ENCODE peak calls at places on chromosome 1, in eight cellular contexts. I is SW480; Q is PC-3; E is activated naive CD4-positive, alpha-beta T cell treated with Interleukin-2 at 50 U/mL for 16 hours; R is ELF-1; B is cerebellar nuclear complex; F is SK-N-DZ; K is dorsolateral prefrontal cortex. U is an unnamed sample.

GRCh38 chr1:157357111-157357510 is 195.2 kb downstream of the FCRL5 start:
- DNase-seq in I (no peak), Q (no peak), E (no peak), R (no peak), B (no peak), F (no peak), K (no peak), U (no peak)

GRCh38 chr1:14656384-14656937 is 58.0 kb downstream of the KAZN start:
- DNase-seq in I (no peak), Q (no peak), E (no peak), R (no peak), B (no peak), F (no peak), K (no peak), U (no peak)

GRCh38 chr1:237566581-237566980 is 324.1 kb downstream of the ZP4 start:
- DNase-seq in I (no peak), Q (no peak), E (no peak), R (no peak), B (no peak), F (no peak), K (no peak), U (peak; percentile 3)

GRCh38 chr1:2575801-2576663 is 10.5 kb upstream of the PRXL2B start:
- DNase-seq in I (no peak), Q (no peak), E (no peak), R (no peak), B (no peak), F (no peak), K (no peak), U (peak; percentile 78)

GRCh38 chr1:177800386-177801058 is 169.3 kb downstream of the SEC16B start:
- DNase-seq in I (peak; percentile 94), Q (peak; percentile 32), E (no peak), R (no peak), B (no peak), F (no peak), K (no peak), U (no peak)

GRCh38 chr1:23209765-23210164 is 7.5 kb downstream of the HTR1D start:
- DNase-seq in I (no peak), Q (no peak), E (no peak), R (no peak), B (no peak), F (no peak), K (no peak), U (no peak)

GRCh38 chr1:10905841-10906655 is 106.4 kb upstream of the TARDBP start:
- DNase-seq in I (no peak), Q (no peak), E (no peak), R (no peak), B (no peak), F (peak; percentile 66), K (no peak), U (no peak)

GRCh38 chr1:222046684-222047083 is 304.8 kb upstream of the DUSP10 start:
- DNase-seq in I (no peak), Q (no peak), E (no peak), R (no peak), B (no peak), F (no peak), K (no peak), U (no peak)

GRCh38 chr1:6104631-6105030 is 58.9 kb downstream of the KCNAB2 start:
- DNase-seq in I (no peak), Q (no peak), E (no peak), R (no peak), B (no peak), F (no peak), K (no peak), U (no peak)

GRCh38 chr1:36177589-36178463 is 21.9 kb downstream of the MAP7D1 start:
- DNase-seq in I (no peak), Q (no peak), E (no peak), R (peak; percentile 43), B (no peak), F (no peak), K (no peak), U (no peak)

GRCh38 chr1:199551967-199552565 is 475.4 kb upstream of the NR5A2 start:
- DNase-seq in I (peak; percentile 65), Q (peak; percentile 73), E (no peak), R (peak; percentile 68), B (no peak), F (peak; percentile 70), K (no peak), U (peak; percentile 44)

GRCh38 chr1:7372477-7373120 is 398.5 kb upstream of the VAMP3 start:
- DNase-seq in I (no peak), Q (no peak), E (no peak), R (no peak), B (no peak), F (no peak), K (no peak), U (no peak)

GRCh38 chr1:213724640-213725536 is 262.9 kb upstream of the PROX1 start:
- DNase-seq in I (peak; percentile 19), Q (no peak), E (no peak), R (no peak), B (no peak), F (no peak), K (no peak), U (peak; percentile 31)

GRCh38 chr1:158458263-158458662 is 3.4 kb upstream of the OR10K1 start:
- DNase-seq in I (no peak), Q (no peak), E (no peak), R (no peak), B (no peak), F (no peak), K (no peak), U (no peak)

GRCh38 chr1:220012259-220012658 is 34.0 kb downstream of the EPRS1 start:
- DNase-seq in I (no peak), Q (peak; percentile 25), E (no peak), R (no peak), B (no peak), F (no peak), K (no peak), U (no peak)

GRCh38 chr1:43442756-43443155 is 11.0 kb downstream of the HYI start:
- DNase-seq in I (no peak), Q (no peak), E (no peak), R (no peak), B (no peak), F (no peak), K (no peak), U (no peak)

GRCh38 chr1:174401075-174401474 is 46.7 kb upstream of the GPR52 start:
- DNase-seq in I (no peak), Q (no peak), E (no peak), R (no peak), B (no peak), F (no peak), K (no peak), U (no peak)